ENCODE peak calls at places on chromosomes 4 and X, in eight cellular contexts. U, G, F, W, E, M, H and D are unnamed samples.

GRCh38 chr4:51907001-51907669 is 64.2 kb downstream of the DCUN1D4 start:
- DNase-seq in U (no peak), G (no peak), F (no peak), W (no peak), E (no peak), M (no peak), H (no peak), D (no peak)

GRCh38 chr4:168711197-168712120 is 214.6 kb downstream of the PALLD start:
- DNase-seq in U (no peak), G (no peak), F (peak), W (peak), E (no peak), M (no peak), H (no peak), D (no peak)

GRCh38 chrX:31223817-31224216 is 152.0 kb upstream of the FTHL17 start:
- DNase-seq in U (no peak), G (no peak), F (no peak), W (peak), E (no peak), M (no peak), H (no peak), D (peak)

GRCh38 chrX:6225307-6226052 is 3.2 kb downstream of the NLGN4X start:
- DNase-seq in U (no peak), G (no peak), F (no peak), W (no peak), E (no peak), M (no peak), H (no peak), D (no peak)

GRCh38 chrX:125628435-125628834 is 308.8 kb downstream of the TEX13C start:
- DNase-seq in U (no peak), G (no peak), F (no peak), W (no peak), E (no peak), M (no peak), H (no peak), D (no peak)

GRCh38 chrX:70138622-70139021 is 5.4 kb downstream of the IGBP1 start:
- DNase-seq in U (no peak), G (no peak), F (no peak), W (no peak), E (no peak), M (no peak), H (no peak), D (no peak)

GRCh38 chr4:98101988-98102387 is 41.3 kb downstream of the STPG2 start:
- DNase-seq in U (no peak), G (no peak), F (no peak), W (no peak), E (no peak), M (no peak), H (no peak), D (no peak)

GRCh38 chr4:14856076-14856926 is 146.0 kb upstream of the CPEB2 start:
- DNase-seq in U (peak), G (peak), F (peak), W (peak), E (no peak), M (peak), H (peak), D (peak)

GRCh38 chr4:88017516-88018302 is 10.3 kb downstream of the PKD2 start:
- DNase-seq in U (no peak), G (no peak), F (no peak), W (peak), E (no peak), M (no peak), H (peak), D (no peak)

GRCh38 chrX:72095370-72095769 is 36.3 kb downstream of the RTL5 start:
- DNase-seq in U (no peak), G (no peak), F (no peak), W (no peak), E (no peak), M (no peak), H (no peak), D (no peak)

GRCh38 chr4:183192566-183192965 is 93.5 kb downstream of the WWC2 start:
- DNase-seq in U (no peak), G (no peak), F (no peak), W (no peak), E (no peak), M (no peak), H (no peak), D (no peak)

GRCh38 chr4:82797591-82798081 is 960 bp downstream of the SCD5 start:
- DNase-seq in U (no peak), G (no peak), F (no peak), W (no peak), E (peak), M (no peak), H (no peak), D (peak)

GRCh38 chrX:131987252-131987651 is 35.9 kb upstream of the STK26 start:
- DNase-seq in U (no peak), G (no peak), F (no peak), W (no peak), E (no peak), M (no peak), H (no peak), D (peak)

GRCh38 chr4:16952462-16952871 is 54.0 kb upstream of the LDB2 start:
- DNase-seq in U (no peak), G (no peak), F (no peak), W (no peak), E (no peak), M (no peak), H (no peak), D (no peak)

GRCh38 chr4:54645830-54646229 is 11.9 kb upstream of the KIT start:
- DNase-seq in U (no peak), G (no peak), F (no peak), W (no peak), E (no peak), M (no peak), H (no peak), D (no peak)

GRCh38 chrX:22032084-22032483 is at the start of gene PHEX:
- DNase-seq in U (no peak), G (no peak), F (no peak), W (no peak), E (no peak), M (no peak), H (no peak), D (no peak)

GRCh38 chr4:157459789-157460188 is 239.3 kb downstream of the GRIA2 start:
- DNase-seq in U (no peak), G (no peak), F (no peak), W (no peak), E (no peak), M (no peak), H (peak), D (no peak)

GRCh38 chr4:170849969-170850368 is 760.2 kb upstream of the AADAT start:
- DNase-seq in U (no peak), G (no peak), F (no peak), W (no peak), E (no peak), M (no peak), H (no peak), D (peak)

GRCh38 chr4:170854097-170854496 is 764.3 kb upstream of the AADAT start:
- DNase-seq in U (no peak), G (no peak), F (no peak), W (no peak), E (no peak), M (no peak), H (no peak), D (no peak)

DNA sequence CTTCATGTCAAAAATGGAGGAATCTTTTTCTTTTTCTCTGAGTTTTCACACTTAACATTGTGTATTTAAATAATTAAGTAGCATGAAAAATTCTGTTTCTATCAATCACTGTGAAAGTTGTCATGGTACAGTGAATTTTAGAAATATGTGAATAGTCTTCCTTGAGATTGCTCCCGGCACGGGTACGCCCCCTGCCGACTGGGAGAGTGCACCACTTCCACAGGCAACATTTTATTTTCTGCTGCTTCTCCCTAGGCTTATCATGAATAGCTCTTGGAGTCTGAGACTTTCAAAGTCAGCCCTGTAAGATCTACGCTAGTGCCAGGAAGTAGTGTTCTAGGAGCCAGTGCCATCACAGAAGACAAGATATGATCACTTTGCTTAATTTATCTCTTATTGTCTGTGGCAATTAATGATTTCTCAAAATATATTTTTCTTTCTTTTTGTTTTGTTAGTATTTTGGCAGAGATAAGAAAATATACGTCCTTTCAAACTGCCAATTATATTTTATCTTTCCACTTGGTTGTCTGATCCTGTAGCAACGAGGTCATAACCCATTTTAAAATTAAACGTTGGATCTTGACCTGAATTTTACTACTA is 763.8 kb upstream of the AADAT start:
- DNase-seq in U (no peak), G (peak), F (peak), W (peak), E (peak), M (peak), H (peak), D (peak)
- TF ChIP-seq CTCF in U (peak), G (peak), F (peak), W (peak), E (peak), M (peak), H (peak), D (peak)

GRCh38 chr4:184850431-184851199 is 24.8 kb upstream of the ACSL1 start:
- DNase-seq in U (no peak), G (no peak), F (no peak), W (no peak), E (no peak), M (no peak), H (no peak), D (peak)
- H3K4me3 ChIP-seq in U (no peak), G (no peak), F (no peak), W (no peak), E (no peak), M (no peak), H (no peak), D (peak)

GRCh38 chr4:169803417-169803816 is 45.7 kb upstream of the HPF1 start:
- DNase-seq in U (no peak), G (no peak), F (no peak), W (no peak), E (no peak), M (no peak), H (no peak), D (no peak)
- TF ChIP-seq CTCF in U (no peak), G (no peak), F (no peak), W (no peak), E (no peak), M (no peak), H (no peak), D (no peak)

DNA sequence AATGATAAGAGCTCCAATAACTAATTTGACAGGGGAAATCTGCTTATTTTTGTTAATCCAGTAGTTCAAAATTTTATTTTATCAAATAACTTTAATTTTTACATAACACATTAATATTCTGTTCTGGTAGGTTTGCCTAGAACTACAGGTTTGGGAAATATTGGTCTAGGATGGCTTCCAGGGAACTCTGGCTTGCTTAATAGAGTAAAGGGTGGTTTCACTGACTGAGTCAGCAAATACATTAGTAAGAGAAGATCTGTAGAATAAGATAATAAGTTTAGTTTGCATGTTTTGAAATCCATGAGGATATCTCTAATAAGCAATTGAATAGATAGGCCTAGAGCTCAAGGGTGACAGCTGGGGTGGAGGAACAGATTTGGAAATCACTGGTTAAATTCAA is 500.7 kb downstream of the ZNF674 start:
- DNase-seq in U (no peak), G (no peak), F (no peak), W (no peak), E (no peak), M (no peak), H (no peak), D (no peak)
- H3K4me3 ChIP-seq in U (no peak), G (no peak), F (no peak), W (no peak), E (no peak), M (no peak), H (no peak), D (no peak)

DNA sequence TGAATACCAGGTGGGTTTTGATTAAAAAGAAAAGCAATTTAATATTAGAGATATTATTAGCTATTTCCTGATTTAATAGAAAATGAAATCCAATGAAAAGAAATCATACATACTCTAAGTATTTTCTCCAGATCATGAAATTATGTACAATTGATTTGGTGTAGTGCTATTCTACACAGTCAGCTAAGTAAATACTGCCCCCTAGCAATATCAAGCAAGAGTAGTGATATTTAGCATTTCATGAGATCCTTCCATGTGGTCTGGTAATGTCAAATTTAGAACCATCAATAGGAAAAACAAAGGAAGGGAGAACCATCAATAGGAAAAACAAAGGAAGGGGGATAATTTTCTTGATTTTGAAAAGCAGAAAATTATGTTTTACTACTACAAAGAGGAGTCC is 114.6 kb downstream of the TBCK start:
- DNase-seq in U (no peak), G (no peak), F (no peak), W (no peak), E (no peak), M (no peak), H (peak), D (no peak)
- TF ChIP-seq CTCF in U (no peak), G (peak), F (peak), W (peak), E (peak), M (peak), H (peak), D (no peak)

GRCh38 chr4:89306486-89307184 is 965 bp downstream of the GPRIN3 start:
- DNase-seq in U (no peak), G (no peak), F (no peak), W (no peak), E (no peak), M (no peak), H (no peak), D (no peak)
- H3K4me3 ChIP-seq in U (peak), G (peak), F (peak), W (no peak), E (peak), M (no peak), H (peak), D (no peak)

DNA sequence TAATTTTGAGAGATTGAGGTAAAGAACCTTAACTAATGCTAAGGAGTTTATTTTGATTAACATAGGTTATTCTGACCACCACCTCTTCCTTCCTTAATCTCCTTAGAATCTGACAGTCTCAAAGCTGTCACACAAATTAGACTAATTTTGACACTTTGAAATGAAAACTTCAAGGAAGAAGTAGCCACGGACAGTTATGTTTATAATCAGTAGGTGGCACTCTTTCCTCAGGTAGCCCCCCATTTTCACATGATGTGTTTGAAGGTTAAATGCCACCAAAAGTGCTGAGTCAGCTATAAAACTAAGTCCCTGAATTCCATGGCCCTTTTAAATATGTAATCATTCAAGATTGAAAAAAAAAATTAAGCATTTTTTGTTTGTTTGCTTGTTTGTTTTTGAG is 22.4 kb downstream of the TMEM33 start:
- DNase-seq in U (no peak), G (no peak), F (no peak), W (no peak), E (no peak), M (peak), H (peak), D (peak)
- TF ChIP-seq CTCF in U (no peak), G (no peak), F (no peak), W (peak), E (peak), M (peak), H (peak), D (peak)

GRCh38 chr4:139278956-139279722 is 886 bp downstream of the MGARP start:
- DNase-seq in U (no peak), G (no peak), F (no peak), W (no peak), E (no peak), M (no peak), H (no peak), D (no peak)
- H3K4me3 ChIP-seq in U (peak), G (peak), F (peak), W (peak), E (peak), M (no peak), H (peak), D (no peak)

GRCh38 chr4:26321326-26322276 is 787 bp downstream of the RBPJ start:
- DNase-seq in U (no peak), G (peak), F (peak), W (no peak), E (peak), M (no peak), H (peak), D (peak)

GRCh38 chr4:26320159-26320452 is 708 bp upstream of the RBPJ start:
- DNase-seq in U (no peak), G (no peak), F (no peak), W (no peak), E (no peak), M (no peak), H (no peak), D (peak)

GRCh38 chr4:26320453-26321325 is at the start of gene RBPJ:
- DNase-seq in U (peak), G (peak), F (peak), W (peak), E (peak), M (peak), H (peak), D (peak)

GRCh38 chr4:26317766-26318165 is 3.0 kb upstream of the RBPJ start:
- DNase-seq in U (no peak), G (no peak), F (no peak), W (no peak), E (no peak), M (no peak), H (no peak), D (no peak)

GRCh38 chr4:26319467-26320158 is 1.2 kb upstream of the RBPJ start:
- DNase-seq in U (peak), G (peak), F (peak), W (peak), E (peak), M (peak), H (peak), D (peak)
- TF ChIP-seq CTCF in U (no peak), G (no peak), F (no peak), W (no peak), E (no peak), M (no peak), H (no peak), D (peak)

GRCh38 chrX:154526901-154527675 is 11.1 kb upstream of the FAM3A start:
- DNase-seq in U (peak), G (peak), F (peak), W (peak), E (peak), M (peak), H (peak), D (peak)
- H3K4me3 ChIP-seq in U (peak), G (peak), F (peak), W (peak), E (peak), M (no peak), H (no peak), D (peak)